ENCODE peak calls at places on chromosomes 5 and 9, in seven cellular contexts. D is stomach, Y is heart left ventricle, M is GM13976, C is vagina, N is fibroblast of lung, P is pancreas. E is an unnamed sample.

GRCh38 chr5:17996002-17996401 is 361.7 kb downstream of the TAF11L14 start:
- DNase-seq in P (no peak), M (no peak), C (no peak), D (no peak), Y (no peak), N (no peak), E (no peak)

GRCh38 chr9:71783120-71783523 is 14.8 kb upstream of the CEMIP2 start:
- DNase-seq in C (no peak), M (peak; percentile 22), P (no peak), D (peak; percentile 46), N (no peak), Y (no peak), E (peak; percentile 62)

GRCh38 chr9:116270559-116270958 is 117.0 kb downstream of the PAPPA start:
- DNase-seq in N (no peak), Y (no peak), M (no peak), C (no peak), D (no peak), P (no peak), E (no peak)

GRCh38 chr5:6732634-6733410 is 19.6 kb downstream of the TENT4A start:
- DNase-seq in C (no peak), D (no peak), N (peak; percentile 65), M (no peak), P (no peak), Y (peak; percentile 58), E (no peak)

GRCh38 chr9:97553841-97554240 is 52.4 kb downstream of the TMOD1 start:
- DNase-seq in Y (no peak), M (no peak), D (no peak), N (no peak), C (no peak), P (no peak), E (no peak)

GRCh38 chr5:138093036-138093435 is 9.2 kb downstream of the WNT8A start:
- DNase-seq in D (no peak), Y (no peak), M (no peak), P (no peak), C (no peak), N (no peak), E (no peak)

GRCh38 chr5:39459091-39459490 is 34.3 kb upstream of the DAB2 start:
- DNase-seq in P (no peak), N (peak; percentile 80), D (no peak), C (no peak), Y (no peak), M (no peak), E (no peak)

GRCh38 chr5:115600771-115601170 is 1.5 kb downstream of the TICAM2 start:
- DNase-seq in D (no peak), M (no peak), C (no peak), N (peak; percentile 43), Y (no peak), P (no peak), E (no peak)

GRCh38 chr5:52787600-52788504 is at the start of the genes ITGA1 and PELO:
- DNase-seq in N (peak; percentile 88), M (peak; percentile 62), D (peak; percentile 65), Y (peak; percentile 75), C (peak; percentile 92), P (peak; percentile 65), E (peak; percentile 89)

GRCh38 chr9:104774831-104775573 is 11.1 kb downstream of the NIPSNAP3B start:
- DNase-seq in Y (peak; percentile 43), D (no peak), P (no peak), M (peak; percentile 47), C (no peak), N (no peak), E (no peak)

GRCh38 chr5:40681351-40682311 is 1.9 kb downstream of the PTGER4 start:
- DNase-seq in M (peak; percentile 40), P (peak; percentile 55), D (peak; percentile 44), N (peak; percentile 46), C (no peak), Y (peak; percentile 33), E (peak; percentile 45)

GRCh38 chr5:146644811-146645210 is 128.8 kb upstream of the GPR151 start:
- DNase-seq in D (no peak), C (no peak), N (no peak), Y (no peak), M (no peak), P (no peak), E (no peak)

GRCh38 chr5:29758986-29759421 is 1434.5 kb upstream of the CDH6 start:
- DNase-seq in N (no peak), D (no peak), P (no peak), M (no peak), C (no peak), Y (no peak), E (peak; percentile 11)

DNA sequence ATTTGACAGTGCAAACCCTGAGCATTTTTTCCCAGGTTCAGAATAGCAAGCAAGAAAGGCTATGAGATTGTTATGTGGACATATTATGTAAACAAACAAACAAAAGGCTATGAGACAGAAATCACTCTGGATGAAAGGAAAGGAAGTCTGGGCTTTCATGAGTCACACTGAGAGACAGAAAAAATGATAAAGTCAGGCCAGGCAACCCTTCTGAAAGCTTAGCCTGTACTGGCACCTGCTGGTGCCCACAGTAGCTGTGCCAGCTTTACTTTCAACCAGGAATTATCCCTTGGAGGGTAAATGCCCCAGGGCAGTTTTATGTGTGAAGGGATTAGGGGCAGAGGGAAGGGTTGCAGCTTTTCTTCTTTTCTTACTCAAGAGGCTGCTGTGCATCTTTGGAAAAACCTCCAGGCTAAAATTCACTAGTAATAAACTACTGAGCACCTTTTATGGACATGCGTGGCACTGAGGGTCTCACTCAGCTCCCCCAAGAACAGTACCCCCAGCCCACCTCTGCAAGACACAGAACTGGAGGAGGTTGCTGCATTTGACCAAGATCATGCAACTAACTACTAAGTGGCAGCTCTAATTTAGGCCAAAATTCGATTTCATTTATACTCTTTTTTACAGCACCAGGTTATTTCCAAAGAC is 41.7 kb downstream of the ACTL7B start:
- DNase-seq in N (peak; percentile 38), C (no peak), M (no peak), Y (no peak), P (no peak), D (no peak), E (no peak)
- TF ChIP-seq CTCF in N (peak; percentile 12), C (no peak), M (no peak), Y (peak; percentile 45), P (no peak), D (no peak), E (no peak)

GRCh38 chr9:131011274-131012022 is 2.5 kb downstream of the LAMC3 start:
- DNase-seq in P (no peak), D (no peak), N (no peak), Y (no peak), M (no peak), C (no peak), E (no peak)

GRCh38 chr9:131010482-131011273 is 1.7 kb downstream of the LAMC3 start:
- DNase-seq in D (no peak), N (no peak), Y (no peak), C (no peak), P (no peak), M (no peak), E (peak; percentile 10)

GRCh38 chr9:131008086-131008485 is 888 bp upstream of the LAMC3 start:
- DNase-seq in P (no peak), N (no peak), C (no peak), D (no peak), Y (no peak), M (no peak), E (no peak)

GRCh38 chr9:131008563-131008908 is 438 bp upstream of the LAMC3 start:
- DNase-seq in M (no peak), C (no peak), Y (no peak), P (no peak), D (no peak), N (no peak), E (no peak)

GRCh38 chr9:131008909-131009618 is at the start of gene LAMC3:
- DNase-seq in M (no peak), D (no peak), P (no peak), C (no peak), N (no peak), Y (no peak), E (no peak)
- TF ChIP-seq CTCF in M (no peak), D (no peak), P (no peak), C (peak; percentile 28), N (peak; percentile 39), Y (peak; percentile 48), E (peak; percentile 17)

DNA sequence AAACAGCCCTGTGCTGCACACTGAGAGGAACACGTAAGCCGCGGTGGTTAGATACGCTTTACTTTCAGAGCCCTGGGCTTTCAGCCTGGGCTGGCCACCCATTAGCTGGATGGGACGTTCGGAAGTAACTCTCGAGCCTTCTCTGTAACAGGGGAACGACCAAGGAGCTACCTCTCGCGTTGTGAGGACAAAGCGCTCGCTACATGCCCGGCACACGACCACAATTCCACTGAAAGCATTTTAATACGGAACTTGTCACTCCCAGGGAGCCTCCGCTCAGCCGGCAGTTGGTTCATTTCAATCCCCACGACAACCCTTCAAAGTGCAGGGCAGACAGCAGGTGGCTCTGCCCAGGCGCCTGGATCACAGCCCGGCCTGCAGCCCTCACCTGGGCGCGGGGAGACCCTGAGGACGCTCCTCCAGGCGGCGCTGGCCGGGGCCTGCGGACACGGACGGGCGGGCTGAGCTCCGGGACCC is 368 bp downstream of the SURF1 start:
- DNase-seq in P (no peak), D (no peak), N (no peak), C (no peak), Y (no peak), M (no peak), E (no peak)
- TF ChIP-seq CTCF in P (no peak), D (no peak), N (no peak), C (no peak), Y (no peak), M (no peak), E (no peak)

GRCh38 chr9:91658513-91659105 is 235.0 kb upstream of the NFIL3 start:
- DNase-seq in Y (peak; percentile 25), M (no peak), N (no peak), P (no peak), D (no peak), C (no peak), E (no peak)

GRCh38 chr9:91657501-91657900 is 233.9 kb upstream of the NFIL3 start:
- DNase-seq in D (no peak), M (no peak), N (no peak), C (no peak), Y (no peak), P (no peak), E (no peak)

GRCh38 chr9:91660295-91660589 is 236.6 kb upstream of the NFIL3 start:
- DNase-seq in Y (no peak), N (no peak), P (no peak), M (no peak), C (no peak), D (no peak), E (no peak)

GRCh38 chr9:91655664-91656063 is 232.0 kb upstream of the NFIL3 start:
- DNase-seq in C (no peak), P (no peak), D (no peak), N (no peak), M (no peak), Y (no peak), E (no peak)

DNA sequence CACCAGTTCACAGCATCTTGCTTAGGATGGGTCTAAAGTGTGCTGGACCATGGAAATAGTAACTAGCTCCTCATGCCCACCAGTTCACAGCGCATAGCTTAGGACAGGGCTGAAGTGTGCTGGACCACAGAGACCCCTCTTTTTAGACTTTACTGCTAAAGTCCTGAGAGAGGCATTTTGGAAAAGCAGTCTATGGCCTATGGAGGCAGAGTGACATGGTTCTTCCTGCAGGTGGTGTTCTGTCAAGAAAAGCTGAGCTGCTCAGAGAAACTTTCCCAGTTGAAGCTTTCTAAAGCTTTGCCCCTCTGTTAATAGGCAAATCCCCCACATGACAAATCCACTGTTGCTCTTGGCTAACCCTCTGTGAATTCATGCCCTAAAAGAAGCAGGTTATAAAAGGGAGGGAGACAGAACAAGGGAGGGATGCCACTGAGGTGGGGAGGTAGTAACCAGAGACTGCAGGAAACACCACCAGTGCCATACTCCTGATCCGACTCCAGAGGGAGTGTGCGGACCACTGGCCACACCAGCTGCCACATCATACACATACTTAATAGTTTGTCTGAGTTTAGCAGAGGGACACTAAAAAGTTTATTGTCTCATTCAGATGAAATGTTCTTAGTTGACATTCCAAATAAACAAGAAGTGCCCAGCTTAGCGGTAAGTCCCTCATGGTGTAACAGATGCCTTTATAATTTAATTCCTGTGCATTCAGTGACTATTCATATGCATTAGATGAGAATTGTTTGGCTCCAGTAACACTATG is 236.1 kb upstream of the NFIL3 start:
- DNase-seq in M (peak; percentile 37), D (no peak), Y (no peak), C (no peak), P (no peak), N (peak; percentile 49), E (no peak)
- TF ChIP-seq CTCF in M (peak; percentile 21), D (no peak), Y (no peak), C (no peak), P (no peak), N (peak; percentile 53), E (peak; percentile 6)